ENCODE peak calls at places on chromosomes 4 and X, in nine cellular contexts. W is choroid plexus epithelial cell; N is HS-5; Z is T-helper 2 cell treated with Interferon-gamma antibody and Interleukin-4, amounts not matched to agents 5 μg/mL and 100 μg/mL, for 36 hours; J is Right ventricle myocardium superior; B is GM10248; E is B cell; O is tibial nerve; A is AG20443. K is an unnamed sample.

GRCh38 chr4:87732033-87732770 is 67.2 kb upstream of the IBSP start:
- DNase-seq in W (no peak), N (peak), Z (no peak), J (no peak), B (no peak), E (no peak), O (no peak), A (peak), K (no peak)

GRCh38 chr4:16187455-16187854 is 38.8 kb downstream of the TAPT1 start:
- DNase-seq in W (peak), N (no peak), Z (no peak), J (no peak), B (no peak), E (no peak), O (no peak), A (no peak), K (no peak)

GRCh38 chr4:160319868-160320260 is 1217.0 kb downstream of the RAPGEF2 start:
- DNase-seq in W (no peak), N (no peak), Z (no peak), J (no peak), B (no peak), E (no peak), O (no peak), A (no peak), K (no peak)

GRCh38 chr4:22901631-22902030 is 208.9 kb downstream of the GBA3 start:
- DNase-seq in W (no peak), N (no peak), Z (no peak), J (no peak), B (no peak), E (no peak), O (no peak), A (no peak), K (no peak)

GRCh38 chrX:49862093-49862492 is 17.2 kb upstream of the USP27X start:
- DNase-seq in W (no peak), N (no peak), Z (no peak), J (no peak), B (no peak), E (no peak), O (no peak), A (no peak), K (no peak)

GRCh38 chrX:68462653-68463052 is 29.4 kb upstream of the OPHN1 start:
- DNase-seq in W (peak), N (no peak), Z (no peak), J (no peak), B (no peak), E (peak), O (peak), A (no peak), K (no peak)

GRCh38 chr4:3257691-3258482 is 8.9 kb downstream of the MSANTD1 start:
- DNase-seq in W (peak), N (peak), Z (no peak), J (peak), B (no peak), E (peak), O (no peak), A (peak), K (peak)

GRCh38 chrX:40107291-40108083 is 9.7 kb upstream of the BCOR start:
- DNase-seq in W (no peak), N (no peak), Z (no peak), J (peak), B (no peak), E (peak), O (no peak), A (peak), K (no peak)

GRCh38 chrX:93422693-93423092 is 250.7 kb downstream of the NAP1L3 start:
- DNase-seq in W (no peak), N (no peak), Z (no peak), J (no peak), B (peak), E (peak), O (no peak), A (no peak), K (no peak)

GRCh38 chr4:164485169-164485568 is 268.8 kb upstream of the SMIM31 start:
- DNase-seq in W (no peak), N (no peak), Z (no peak), J (no peak), B (no peak), E (no peak), O (no peak), A (no peak), K (no peak)

GRCh38 chrX:19886888-19887531 is 390 bp downstream of the SH3KBP1 start:
- DNase-seq in W (no peak), N (no peak), Z (no peak), J (peak), B (peak), E (peak), O (no peak), A (peak), K (no peak)

GRCh38 chr4:128427832-128428366 is 140.3 kb upstream of the PGRMC2 start:
- DNase-seq in W (peak), N (peak), Z (no peak), J (no peak), B (no peak), E (no peak), O (peak), A (peak), K (no peak)

GRCh38 chr4:74157116-74157742 is 689 bp upstream of the MTHFD2L start:
- DNase-seq in W (peak), N (peak), Z (no peak), J (no peak), B (no peak), E (no peak), O (no peak), A (peak), K (no peak)

GRCh38 chr4:79848329-79848728 is 224.7 kb downstream of the ANTXR2 start:
- DNase-seq in W (no peak), N (no peak), Z (no peak), J (no peak), B (no peak), E (no peak), O (no peak), A (no peak), K (no peak)

GRCh38 chr4:156169011-156169410 is 215.3 kb upstream of the CTSO start:
- DNase-seq in W (peak), N (peak), Z (no peak), J (no peak), B (peak), E (no peak), O (no peak), A (peak), K (no peak)

GRCh38 chr4:156295676-156296075 is 342.0 kb upstream of the CTSO start:
- DNase-seq in W (peak), N (no peak), Z (no peak), J (no peak), B (no peak), E (no peak), O (no peak), A (no peak), K (no peak)

GRCh38 chr4:114267976-114268375 is 288.5 kb upstream of the ARSJ start:
- DNase-seq in W (peak), N (no peak), Z (no peak), J (no peak), B (no peak), E (no peak), O (no peak), A (no peak), K (no peak)

GRCh38 chr4:123359449-123360306 is 36.9 kb upstream of the SPRY1 start:
- DNase-seq in W (no peak), N (no peak), Z (no peak), J (no peak), B (no peak), E (no peak), O (no peak), A (no peak), K (no peak)

GRCh38 chr4:114263233-114263632 is 283.8 kb upstream of the ARSJ start:
- DNase-seq in W (peak), N (no peak), Z (no peak), J (no peak), B (no peak), E (no peak), O (no peak), A (peak), K (no peak)

GRCh38 chr4:6855692-6856297 is 53.8 kb upstream of the TBC1D14 start:
- DNase-seq in W (peak), N (no peak), Z (no peak), J (no peak), B (peak), E (no peak), O (no peak), A (no peak), K (peak)

GRCh38 chr4:122758033-122758432 is 25.5 kb downstream of the BBS12 start:
- DNase-seq in W (peak), N (no peak), Z (no peak), J (no peak), B (peak), E (peak), O (no peak), A (peak), K (no peak)

GRCh38 chr4:186693159-186693815 is 30.4 kb downstream of the FAT1 start:
- DNase-seq in W (peak), N (peak), Z (no peak), J (peak), B (no peak), E (no peak), O (peak), A (peak), K (no peak)

GRCh38 chr4:70979445-70980008 is 13.9 kb upstream of the DCK start:
- DNase-seq in W (no peak), N (no peak), Z (no peak), J (no peak), B (peak), E (peak), O (no peak), A (no peak), K (no peak)

GRCh38 chr4:56405016-56405415 is 17.7 kb upstream of the AASDH start:
- DNase-seq in W (no peak), N (no peak), Z (no peak), J (no peak), B (no peak), E (no peak), O (no peak), A (no peak), K (no peak)

GRCh38 chrX:77431227-77431626 is 16.0 kb upstream of the FGF16 start:
- DNase-seq in W (peak), N (no peak), Z (no peak), J (peak), B (no peak), E (no peak), O (peak), A (peak), K (no peak)

GRCh38 chr4:40228497-40229365 is 31.9 kb downstream of the RHOH start:
- DNase-seq in W (peak), N (no peak), Z (peak), J (no peak), B (peak), E (no peak), O (no peak), A (peak), K (peak)

GRCh38 chr4:42296196-42296595 is 101.1 kb upstream of the SHISA3 start:
- DNase-seq in W (no peak), N (no peak), Z (no peak), J (no peak), B (no peak), E (no peak), O (no peak), A (no peak), K (no peak)

GRCh38 chr4:89994176-89994873 is 99.7 kb downstream of the MMRN1 start:
- DNase-seq in W (no peak), N (no peak), Z (no peak), J (no peak), B (no peak), E (no peak), O (no peak), A (no peak), K (no peak)

GRCh38 chrX:47245156-47245555 is 12.3 kb downstream of the USP11 start:
- DNase-seq in W (no peak), N (no peak), Z (no peak), J (no peak), B (no peak), E (no peak), O (no peak), A (no peak), K (no peak)

GRCh38 chrX:16882188-16882587 is 12.0 kb upstream of the RBBP7 start:
- DNase-seq in W (peak), N (no peak), Z (no peak), J (peak), B (peak), E (peak), O (no peak), A (peak), K (no peak)

GRCh38 chr4:15398001-15398400 is 29.8 kb upstream of the C1QTNF7 start:
- DNase-seq in W (no peak), N (no peak), Z (no peak), J (no peak), B (no peak), E (no peak), O (no peak), A (no peak), K (no peak)

GRCh38 chr4:5051692-5052423 is 578 bp downstream of the STK32B start:
- DNase-seq in W (no peak), N (no peak), Z (no peak), J (peak), B (no peak), E (peak), O (no peak), A (peak), K (no peak)

GRCh38 chr4:103074598-103075434 is 1.7 kb downstream of the SLC9B2 start:
- DNase-seq in W (no peak), N (no peak), Z (no peak), J (no peak), B (peak), E (peak), O (no peak), A (no peak), K (peak)

GRCh38 chr4:66372706-66373105 is 702.4 kb upstream of the EPHA5 start:
- DNase-seq in W (no peak), N (no peak), Z (no peak), J (no peak), B (no peak), E (no peak), O (no peak), A (no peak), K (no peak)

GRCh38 chr4:169410839-169411770 is 140.3 kb upstream of the SH3RF1 start:
- DNase-seq in W (peak), N (no peak), Z (peak), J (no peak), B (peak), E (peak), O (peak), A (peak), K (peak)